ENCODE peak calls at places on chromosomes 4 and X, in seven cellular contexts. T is HCT116, O is IMR-90, L is HepG2, R is K562, G is H1, J is GM12878. U is an unnamed sample.

GRCh38 chr4:127120706-127121105 is 512.1 kb upstream of the INTU start:
- DNase-seq in T (no peak), O (no peak), L (no peak), R (no peak), G (no peak), J (no peak), U (no peak)

GRCh38 chrX:13763489-13763888 is 28.9 kb downstream of the OFD1 start:
- DNase-seq in T (no peak), O (no peak), L (no peak), R (no peak), G (no peak), J (no peak), U (no peak)

GRCh38 chr4:156137971-156138581 is 184.4 kb upstream of the CTSO start:
- DNase-seq in T (no peak), O (no peak), L (no peak), R (no peak), G (no peak), J (no peak), U (no peak)

GRCh38 chrX:136146614-136147319 is 566 bp upstream of the FHL1 start:
- DNase-seq in T (no peak), O (no peak), L (no peak), R (no peak), G (no peak), J (no peak), U (no peak)

GRCh38 chr4:63986253-63986652 is 423.0 kb downstream of the TECRL start:
- DNase-seq in T (no peak), O (no peak), L (no peak), R (no peak), G (no peak), J (no peak), U (no peak)

GRCh38 chr4:7693237-7693608 is 246.4 kb downstream of the AFAP1 start:
- DNase-seq in T (no peak), O (no peak), L (no peak), R (no peak), G (no peak), J (no peak), U (no peak)

GRCh38 chrX:82813671-82814078 is 694.4 kb upstream of the POU3F4 start:
- DNase-seq in T (peak; percentile 80), O (peak; percentile 22), L (no peak), R (no peak), G (peak; percentile 0), J (no peak), U (peak; percentile 86)

GRCh38 chr4:158302076-158302866 is 92.0 kb downstream of the TMEM144 start:
- DNase-seq in T (no peak), O (peak; percentile 80), L (no peak), R (no peak), G (no peak), J (no peak), U (no peak)

GRCh38 chr4:15868065-15868464 is 70.5 kb downstream of the FGFBP1 start:
- DNase-seq in T (no peak), O (no peak), L (no peak), R (no peak), G (no peak), J (no peak), U (no peak)

GRCh38 chrX:155263854-155264628 is at the start of gene RAB39B:
- DNase-seq in T (no peak), O (peak; percentile 68), L (peak; percentile 26), R (no peak), G (peak; percentile 34), J (peak; percentile 24), U (peak; percentile 74)

GRCh38 chr4:147076179-147076578 is 130.5 kb upstream of the TTC29 start:
- DNase-seq in T (no peak), O (no peak), L (no peak), R (no peak), G (no peak), J (no peak), U (no peak)

GRCh38 chrX:13652256-13653021 is 502 bp upstream of the TCEANC start:
- DNase-seq in T (peak; percentile 13), O (peak; percentile 98), L (no peak), R (peak; percentile 15), G (no peak), J (no peak), U (peak; percentile 41)

DNA sequence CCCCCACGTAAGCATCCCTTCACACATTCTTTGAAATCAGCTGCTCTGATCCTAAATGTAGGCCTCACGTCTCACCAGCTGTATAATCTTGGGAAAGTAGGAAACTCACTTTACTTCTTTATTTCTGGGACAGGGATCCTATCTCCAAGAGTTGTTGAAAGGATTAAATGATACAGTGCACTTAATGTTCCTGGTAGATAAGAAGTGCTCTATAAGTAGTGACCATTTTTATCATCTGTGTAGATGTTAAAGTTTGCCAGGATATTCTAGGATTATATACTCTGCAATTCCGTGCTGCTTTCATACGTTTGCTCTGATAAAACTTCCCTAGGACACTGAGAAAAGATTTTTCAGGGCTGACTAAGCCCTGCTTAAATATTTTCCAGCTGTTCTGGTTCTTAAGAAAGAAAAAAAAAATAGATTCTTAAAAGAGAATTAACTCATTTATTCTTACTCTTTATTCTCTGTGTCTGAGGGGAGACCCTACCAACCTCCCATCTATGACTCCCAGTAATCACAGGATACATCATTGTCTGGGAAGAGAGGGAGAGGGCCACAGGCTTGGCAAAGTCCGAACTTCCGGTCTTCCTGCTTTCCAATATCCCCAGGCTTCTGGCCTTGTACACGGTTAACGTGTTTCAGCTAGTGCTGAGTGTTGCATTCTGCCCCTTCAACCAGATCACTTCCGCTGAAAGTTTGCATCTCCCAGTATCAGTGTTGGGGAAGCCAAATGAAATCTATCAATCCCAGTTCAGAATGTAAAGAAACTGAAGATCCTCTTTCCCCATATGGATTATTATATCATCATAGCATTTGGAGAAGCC is 269.2 kb downstream of the TRIML1 start:
- DNase-seq in T (no peak), O (peak; percentile 75), L (no peak), R (no peak), G (no peak), J (no peak), U (no peak)
- TF ChIP-seq CEBPB in T (no peak), O (no peak), L (no peak), R (no peak), G (no peak), J (no peak), U (no peak)

DNA sequence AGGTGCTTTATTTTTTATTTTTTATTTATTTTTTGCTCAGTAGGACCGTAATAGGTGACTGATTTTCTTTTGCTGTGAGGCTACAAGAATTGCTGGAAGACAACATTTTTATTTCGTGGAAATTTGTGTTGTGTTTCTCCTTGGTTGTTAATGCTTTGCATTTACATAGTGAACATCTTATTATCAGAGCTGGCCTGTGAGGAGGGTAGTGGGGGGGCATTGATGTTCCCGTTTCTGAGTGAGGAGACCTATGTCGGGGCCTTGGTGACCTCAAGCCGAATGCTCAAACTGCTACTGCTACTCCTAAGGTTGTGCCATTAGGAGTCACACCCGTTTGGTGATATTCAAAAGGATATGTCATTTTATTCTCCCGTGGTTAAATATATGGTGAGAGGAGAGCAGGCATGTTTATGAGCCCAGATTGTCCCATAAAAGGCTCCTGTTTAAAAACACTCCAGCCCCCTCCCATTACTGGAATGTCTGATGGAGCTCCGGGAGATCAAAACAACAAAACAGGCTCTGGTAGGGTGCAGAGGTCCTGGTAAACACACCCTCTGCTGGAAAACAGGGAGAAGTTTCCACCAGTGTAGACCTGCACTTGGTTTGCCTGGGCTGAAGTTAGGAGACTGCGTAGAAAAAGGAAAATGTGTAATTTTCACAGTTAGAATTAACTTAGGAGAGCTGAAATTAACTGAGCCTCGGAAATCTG is 5.6 kb downstream of the PDGFRA start:
- DNase-seq in T (no peak), O (no peak), L (no peak), R (no peak), G (no peak), J (no peak), U (no peak)
- TF ChIP-seq CTCF in T (no peak), O (no peak), L (no peak), R (no peak), G (no peak), J (no peak), U (no peak)

DNA sequence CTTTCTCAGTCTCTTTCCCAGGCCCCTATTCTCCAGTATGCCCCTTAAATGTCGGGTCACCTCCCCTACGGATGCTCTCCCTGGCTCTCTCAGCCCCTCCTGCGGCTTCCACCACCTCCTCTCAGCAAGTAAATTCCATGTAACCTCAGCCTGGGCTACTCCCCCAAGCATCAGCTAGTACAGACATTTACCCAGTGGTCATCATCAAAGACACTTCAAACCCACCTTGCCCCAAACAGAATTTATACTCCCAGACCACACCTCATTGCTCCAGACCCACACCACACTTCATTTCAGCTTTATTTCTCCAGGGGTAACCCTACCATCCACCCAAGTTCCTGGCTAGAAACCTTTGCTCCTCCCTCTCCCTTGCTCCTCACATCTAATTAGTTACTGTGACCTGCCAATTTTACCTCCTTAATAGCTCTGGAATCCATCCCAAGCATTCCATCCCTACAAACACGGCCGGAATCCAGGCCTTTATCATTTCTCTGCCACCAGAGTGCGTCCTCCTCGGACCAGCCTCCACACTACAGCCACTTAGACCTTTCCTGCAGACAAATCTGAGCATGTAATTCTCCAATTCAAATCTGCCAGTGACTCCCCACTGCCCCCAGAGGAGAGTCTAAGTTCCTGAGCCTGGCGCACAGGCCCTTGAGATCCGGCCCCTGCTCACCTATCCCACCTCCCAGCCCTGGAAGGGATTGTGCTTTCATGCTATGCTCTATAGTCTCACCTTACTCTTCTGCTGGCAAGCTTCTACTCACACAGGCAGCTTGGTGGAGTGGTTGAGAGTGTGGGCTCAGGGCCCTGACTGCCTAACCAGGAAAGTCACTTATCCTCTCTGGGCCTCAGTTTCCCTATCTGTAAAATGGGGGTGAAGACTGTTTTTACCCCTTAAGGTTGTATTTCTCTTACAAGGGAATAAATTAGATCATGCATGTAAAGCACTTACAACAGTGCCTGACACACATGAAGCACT is 31.4 kb downstream of the PJA1 start:
- DNase-seq in T (peak; percentile 72), O (peak; percentile 69), L (peak; percentile 59), R (peak; percentile 54), G (no peak), J (no peak), U (peak; percentile 78)
- TF ChIP-seq CEBPB in T (no peak), O (no peak), L (no peak), R (no peak), G (no peak), J (no peak), U (no peak)

DNA sequence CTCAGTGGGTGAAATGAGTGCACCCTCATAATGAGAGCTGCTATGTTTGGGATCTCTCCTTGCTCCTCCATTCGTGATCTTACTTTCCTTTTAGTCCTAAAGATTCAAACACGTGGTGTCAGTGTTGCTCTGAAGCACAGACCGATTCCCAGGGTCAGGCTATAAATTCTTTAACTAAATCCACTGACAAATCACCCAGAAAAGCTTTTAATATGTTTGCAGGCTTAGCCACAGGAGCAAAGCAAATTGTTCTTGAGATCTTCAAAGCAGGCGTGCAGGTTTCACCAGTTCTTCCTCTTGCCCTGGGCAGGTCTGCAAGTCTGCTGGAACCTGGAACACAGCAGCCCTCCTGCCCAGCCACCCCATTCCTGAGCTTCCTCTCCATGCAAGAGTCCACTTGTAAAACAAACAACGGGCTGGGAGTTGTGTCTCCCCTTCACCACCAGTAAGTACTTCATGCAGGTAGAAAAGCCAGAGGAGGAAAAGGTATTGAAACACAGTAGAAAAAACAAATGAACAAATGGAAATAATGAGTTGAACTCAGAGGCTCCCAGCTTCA is 70.1 kb upstream of the ENPP6 start:
- DNase-seq in T (no peak), O (peak; percentile 68), L (peak; percentile 64), R (no peak), G (no peak), J (no peak), U (no peak)
- TF ChIP-seq CTCF in T (no peak), O (peak; percentile 57), L (peak; percentile 75), R (peak; percentile 9), G (no peak), J (peak; percentile 13), U (no peak)

GRCh38 chr4:81152839-81153713 is 61.9 kb downstream of the PRKG2 start:
- DNase-seq in T (no peak), O (no peak), L (no peak), R (no peak), G (no peak), J (no peak), U (no peak)
- TF ChIP-seq CEBPB in T (no peak), O (no peak), L (no peak), R (peak; percentile 75), G (peak; percentile 9), J (no peak), U (peak; percentile 18)

U was measured in A549.